ENCODE peak calls at places on chromosomes 13 and 19, in ten cellular contexts. G, T, B, Z, N, U, F, M, A and J are unnamed samples.

GRCh38 chr19:29690842-29691241 is 24.2 kb downstream of the C19orf12 start:
- DNase-seq in G (no peak), T (no peak), B (peak), Z (peak), N (no peak), U (peak), F (peak), M (no peak), A (peak), J (no peak)

GRCh38 chr13:75581874-75582640 is 32.5 kb downstream of the UCHL3 start:
- DNase-seq in G (no peak), T (no peak), B (no peak), Z (no peak), N (no peak), U (peak), F (no peak), M (no peak), A (no peak), J (no peak)

GRCh38 chr13:96091164-96091931 is 1.4 kb downstream of the HS6ST3 start:
- DNase-seq in G (no peak), T (no peak), B (no peak), Z (peak), N (no peak), U (peak), F (no peak), M (peak), A (peak), J (no peak)

GRCh38 chr19:16337809-16338469 is 13.3 kb downstream of the KLF2 start:
- DNase-seq in G (no peak), T (no peak), B (no peak), Z (no peak), N (no peak), U (peak), F (no peak), M (no peak), A (no peak), J (no peak)

GRCh38 chr13:20713751-20714150 is 10.3 kb downstream of the IL17D start:
- DNase-seq in G (no peak), T (no peak), B (no peak), Z (no peak), N (no peak), U (peak), F (no peak), M (no peak), A (peak), J (no peak)

GRCh38 chr13:84651288-84651687 is 769.0 kb upstream of the SLITRK1 start:
- DNase-seq in G (peak), T (no peak), B (no peak), Z (no peak), N (no peak), U (peak), F (no peak), M (no peak), A (peak), J (peak)

GRCh38 chr13:61144301-61144700 is 271.3 kb downstream of the PCDH20 start:
- DNase-seq in G (no peak), T (no peak), B (no peak), Z (no peak), N (no peak), U (no peak), F (no peak), M (no peak), A (no peak), J (no peak)

GRCh38 chr13:70415141-70415540 is 306.9 kb upstream of the KLHL1 start:
- DNase-seq in G (no peak), T (no peak), B (no peak), Z (no peak), N (no peak), U (no peak), F (no peak), M (no peak), A (no peak), J (no peak)

GRCh38 chr19:40630571-40631160 is 29.5 kb downstream of the LTBP4 start:
- DNase-seq in G (no peak), T (no peak), B (no peak), Z (no peak), N (no peak), U (no peak), F (no peak), M (no peak), A (no peak), J (no peak)

GRCh38 chr13:76975863-76976262 is 16.0 kb upstream of the CLN5 start:
- DNase-seq in G (no peak), T (no peak), B (no peak), Z (no peak), N (no peak), U (peak), F (no peak), M (no peak), A (no peak), J (peak)

GRCh38 chr13:30720470-30720869 is 14.9 kb upstream of the ALOX5AP start:
- DNase-seq in G (no peak), T (no peak), B (no peak), Z (no peak), N (peak), U (peak), F (no peak), M (no peak), A (no peak), J (no peak)

GRCh38 chr13:28449826-28450773 is 44.8 kb downstream of the FLT1 start:
- DNase-seq in G (no peak), T (no peak), B (no peak), Z (no peak), N (no peak), U (peak), F (no peak), M (no peak), A (no peak), J (no peak)

GRCh38 chr19:45499196-45500180 is 1.2 kb downstream of the PPM1N start:
- DNase-seq in G (no peak), T (peak), B (peak), Z (peak), N (no peak), U (peak), F (peak), M (peak), A (peak), J (no peak)

GRCh38 chr13:50012396-50013169 is 2.7 kb upstream of the KCNRG start:
- DNase-seq in G (no peak), T (no peak), B (no peak), Z (no peak), N (no peak), U (peak), F (no peak), M (no peak), A (peak), J (no peak)

GRCh38 chr19:9406798-9407352 is 28.5 kb downstream of the ZNF266 start:
- DNase-seq in G (peak), T (peak), B (peak), Z (peak), N (peak), U (peak), F (peak), M (peak), A (peak), J (peak)

GRCh38 chr13:52744842-52745241 is 5.2 kb upstream of the CNMD start:
- DNase-seq in G (no peak), T (no peak), B (no peak), Z (no peak), N (no peak), U (no peak), F (no peak), M (no peak), A (no peak), J (no peak)

GRCh38 chr13:67147257-67148218 is 82.6 kb downstream of the PCDH9 start:
- DNase-seq in G (peak), T (no peak), B (no peak), Z (no peak), N (no peak), U (peak), F (no peak), M (no peak), A (peak), J (peak)

GRCh38 chr19:3471954-3472655 is 8.2 kb downstream of the SMIM24 start:
- DNase-seq in G (no peak), T (no peak), B (peak), Z (peak), N (peak), U (peak), F (peak), M (peak), A (peak), J (no peak)